ENCODE peak calls at places on chromosomes 1 and 21, in seven cellular contexts. One of them, this sample, is unnamed. For H3K4me1, the result is how much of the 10 kb centered on the place peaks cover.

GRCh38 chr1:213925783-213926182 is 62.0 kb upstream of the PROX1 start:
- DNase-seq in IMR-90: no peak
- DNase-seq in left ventricle myocardium inferior: no peak
- DNase-seq in colonic mucosa: no peak
- DNase-seq in fibroblast of lung: no peak
- DNase-seq in pancreas: no peak
- DNase-seq in neuronal stem cell: no peak
- DNase-seq in this sample: no peak

GRCh38 chr1:241605146-241605805 is 34.9 kb downstream of the CHML start:
- DNase-seq in IMR-90: no peak
- DNase-seq in fibroblast of lung: no peak
- DNase-seq in left ventricle myocardium inferior: no peak
- DNase-seq in colonic mucosa: no peak
- DNase-seq in pancreas: no peak
- DNase-seq in neuronal stem cell: no peak
- DNase-seq in this sample: no peak

GRCh38 chr21:30463713-30464112 is 16.5 kb downstream of the KRTAP19-1 start:
- DNase-seq in IMR-90: no peak
- DNase-seq in fibroblast of lung: no peak
- DNase-seq in pancreas: no peak
- DNase-seq in left ventricle myocardium inferior: no peak
- DNase-seq in neuronal stem cell: no peak
- DNase-seq in colonic mucosa: no peak
- DNase-seq in this sample: peak

GRCh38 chr1:95197616-95198252 is 36.3 kb upstream of the RWDD3 start:
- DNase-seq in fibroblast of lung: peak
- DNase-seq in colonic mucosa: no peak
- DNase-seq in pancreas: no peak
- DNase-seq in left ventricle myocardium inferior: no peak
- DNase-seq in neuronal stem cell: no peak
- DNase-seq in IMR-90: peak
- DNase-seq in this sample: no peak

GRCh38 chr21:14673649-14674048 is 127.5 kb upstream of the SAMSN1 start:
- DNase-seq in pancreas: no peak
- DNase-seq in colonic mucosa: no peak
- DNase-seq in IMR-90: no peak
- DNase-seq in fibroblast of lung: no peak
- DNase-seq in neuronal stem cell: no peak
- DNase-seq in left ventricle myocardium inferior: no peak
- DNase-seq in this sample: no peak

GRCh38 chr1:237059244-237059643 is 17.3 kb downstream of the RYR2 start:
- DNase-seq in colonic mucosa: no peak
- DNase-seq in neuronal stem cell: no peak
- DNase-seq in left ventricle myocardium inferior: no peak
- DNase-seq in IMR-90: no peak
- DNase-seq in pancreas: no peak
- DNase-seq in fibroblast of lung: no peak
- DNase-seq in this sample: no peak

GRCh38 chr1:8398677-8399076 is 80.8 kb downstream of the SLC45A1 start:
- DNase-seq in fibroblast of lung: no peak
- DNase-seq in colonic mucosa: no peak
- DNase-seq in left ventricle myocardium inferior: no peak
- DNase-seq in neuronal stem cell: no peak
- DNase-seq in pancreas: no peak
- DNase-seq in IMR-90: no peak
- DNase-seq in this sample: no peak

GRCh38 chr21:45432575-45433255 is 27.8 kb downstream of the COL18A1 start:
- DNase-seq in left ventricle myocardium inferior: no peak
- DNase-seq in IMR-90: peak
- DNase-seq in pancreas: no peak
- DNase-seq in colonic mucosa: no peak
- DNase-seq in neuronal stem cell: no peak
- DNase-seq in fibroblast of lung: peak
- DNase-seq in this sample: peak

GRCh38 chr1:225651872-225652725 is 824 bp downstream of the ENAH start:
- DNase-seq in neuronal stem cell: peak
- DNase-seq in left ventricle myocardium inferior: peak
- DNase-seq in IMR-90: no peak
- DNase-seq in pancreas: peak
- DNase-seq in colonic mucosa: peak
- DNase-seq in fibroblast of lung: peak
- DNase-seq in this sample: peak

GRCh38 chr1:56446531-56447098 is 132.7 kb downstream of the PLPP3 start:
- DNase-seq in pancreas: no peak
- DNase-seq in left ventricle myocardium inferior: peak
- DNase-seq in IMR-90: peak
- DNase-seq in colonic mucosa: peak
- DNase-seq in neuronal stem cell: no peak
- DNase-seq in fibroblast of lung: peak
- DNase-seq in this sample: peak

GRCh38 chr1:181397841-181398240 is 85.5 kb upstream of the CACNA1E start:
- DNase-seq in pancreas: no peak
- DNase-seq in left ventricle myocardium inferior: no peak
- DNase-seq in fibroblast of lung: no peak
- DNase-seq in IMR-90: no peak
- DNase-seq in neuronal stem cell: no peak
- DNase-seq in colonic mucosa: no peak
- DNase-seq in this sample: no peak
- H3K4me1 ChIP-seq in pancreas: under half
- H3K4me1 ChIP-seq in left ventricle myocardium inferior: under half
- H3K4me1 ChIP-seq in fibroblast of lung: under half
- H3K4me1 ChIP-seq in IMR-90: under half
- H3K4me1 ChIP-seq in neuronal stem cell: under half
- H3K4me1 ChIP-seq in colonic mucosa: under half
- H3K4me1 ChIP-seq in this sample: under half

GRCh38 chr1:234970371-234970730 is 158.3 kb downstream of the TOMM20 start:
- DNase-seq in fibroblast of lung: peak
- DNase-seq in pancreas: no peak
- DNase-seq in IMR-90: peak
- DNase-seq in colonic mucosa: no peak
- DNase-seq in neuronal stem cell: no peak
- DNase-seq in left ventricle myocardium inferior: no peak
- DNase-seq in this sample: no peak

GRCh38 chr1:234970731-234971476 is 157.7 kb downstream of the TOMM20 start:
- DNase-seq in neuronal stem cell: no peak
- DNase-seq in left ventricle myocardium inferior: peak
- DNase-seq in IMR-90: peak
- DNase-seq in pancreas: no peak
- DNase-seq in fibroblast of lung: peak
- DNase-seq in colonic mucosa: peak
- DNase-seq in this sample: peak

GRCh38 chr1:234973426-234974250 is 155.0 kb downstream of the TOMM20 start:
- DNase-seq in colonic mucosa: no peak
- DNase-seq in fibroblast of lung: no peak
- DNase-seq in neuronal stem cell: no peak
- DNase-seq in left ventricle myocardium inferior: no peak
- DNase-seq in pancreas: no peak
- DNase-seq in IMR-90: no peak
- DNase-seq in this sample: no peak

GRCh38 chr1:234972411-234973191 is 156.0 kb downstream of the TOMM20 start:
- DNase-seq in IMR-90: no peak
- DNase-seq in colonic mucosa: peak
- DNase-seq in pancreas: no peak
- DNase-seq in neuronal stem cell: no peak
- DNase-seq in left ventricle myocardium inferior: no peak
- DNase-seq in fibroblast of lung: no peak
- DNase-seq in this sample: no peak

DNA sequence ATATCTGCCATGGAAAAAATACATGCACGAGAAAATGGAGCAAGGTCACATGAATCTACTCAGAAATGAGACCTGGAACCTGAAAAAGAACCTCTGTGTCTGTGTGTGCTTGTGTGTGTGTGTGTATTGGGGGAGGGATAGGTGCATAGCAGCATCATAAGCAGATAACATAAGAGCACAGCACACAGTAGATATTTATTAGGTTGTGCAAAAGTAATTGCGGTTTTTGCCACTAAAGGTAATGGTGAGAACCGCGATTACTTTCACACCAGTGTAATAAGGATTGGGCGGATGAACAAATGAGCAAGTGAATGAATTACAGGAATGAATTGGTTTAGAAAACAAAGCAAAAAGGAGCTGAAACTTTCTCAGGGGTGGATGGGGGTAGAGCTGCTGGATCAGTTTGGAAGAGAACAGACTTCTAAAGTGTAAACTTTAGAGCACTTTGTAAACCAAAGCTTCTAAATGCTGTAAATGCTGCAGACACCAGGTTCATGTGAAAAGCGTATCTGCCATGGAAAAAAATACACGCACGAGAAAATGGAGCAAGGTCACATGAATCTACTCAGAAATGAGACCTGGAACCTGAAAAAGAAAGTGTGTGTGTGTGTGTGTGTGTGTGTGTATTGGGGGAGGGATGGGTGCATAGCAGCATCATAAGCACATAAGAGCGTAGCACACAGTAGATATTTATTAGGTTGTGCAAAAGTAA is 156.9 kb downstream of the TOMM20 start:
- DNase-seq in colonic mucosa: peak
- DNase-seq in neuronal stem cell: no peak
- DNase-seq in pancreas: no peak
- DNase-seq in fibroblast of lung: no peak
- DNase-seq in IMR-90: no peak
- DNase-seq in left ventricle myocardium inferior: no peak
- DNase-seq in this sample: no peak
- H3K4me1 ChIP-seq in colonic mucosa: under half
- H3K4me1 ChIP-seq in neuronal stem cell: under half
- H3K4me1 ChIP-seq in pancreas: under half
- H3K4me1 ChIP-seq in fibroblast of lung: under half
- H3K4me1 ChIP-seq in IMR-90: under half
- H3K4me1 ChIP-seq in left ventricle myocardium inferior: under half
- H3K4me1 ChIP-seq in this sample: under half

GRCh38 chr1:200636681-200637080 is 16.1 kb upstream of the KIF14 start:
- DNase-seq in colonic mucosa: no peak
- DNase-seq in left ventricle myocardium inferior: no peak
- DNase-seq in IMR-90: no peak
- DNase-seq in pancreas: no peak
- DNase-seq in fibroblast of lung: no peak
- DNase-seq in neuronal stem cell: no peak
- DNase-seq in this sample: no peak
- H3K4me1 ChIP-seq in colonic mucosa: under half
- H3K4me1 ChIP-seq in left ventricle myocardium inferior: under half
- H3K4me1 ChIP-seq in IMR-90: under half
- H3K4me1 ChIP-seq in pancreas: under half
- H3K4me1 ChIP-seq in fibroblast of lung: under half
- H3K4me1 ChIP-seq in neuronal stem cell: under half
- H3K4me1 ChIP-seq in this sample: under half

DNA sequence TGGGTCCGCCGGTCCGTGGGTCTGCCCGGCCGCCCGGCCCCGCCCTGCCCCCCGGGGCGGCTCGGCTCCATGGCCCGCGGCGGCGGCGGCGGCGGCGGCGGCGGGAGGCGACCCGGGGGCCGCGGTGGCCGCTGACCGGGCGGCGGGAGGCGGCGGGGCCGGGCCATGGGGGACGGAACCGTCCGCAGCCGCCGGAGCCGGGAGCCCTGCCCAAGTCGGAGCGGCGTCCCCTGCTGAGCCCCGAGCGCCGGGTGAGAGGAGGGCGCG is 184 bp downstream of the B4GALT2 start:
- DNase-seq in left ventricle myocardium inferior: no peak
- DNase-seq in neuronal stem cell: no peak
- DNase-seq in colonic mucosa: no peak
- DNase-seq in IMR-90: no peak
- DNase-seq in fibroblast of lung: no peak
- DNase-seq in pancreas: no peak
- DNase-seq in this sample: no peak
- H3K4me1 ChIP-seq in left ventricle myocardium inferior: half or more
- H3K4me1 ChIP-seq in neuronal stem cell: under half
- H3K4me1 ChIP-seq in colonic mucosa: under half
- H3K4me1 ChIP-seq in IMR-90: under half
- H3K4me1 ChIP-seq in fibroblast of lung: under half
- H3K4me1 ChIP-seq in pancreas: under half
- H3K4me1 ChIP-seq in this sample: under half

GRCh38 chr1:234599617-234600417 is 10.2 kb downstream of the IRF2BP2 start:
- DNase-seq in IMR-90: peak
- DNase-seq in pancreas: peak
- DNase-seq in colonic mucosa: peak
- DNase-seq in neuronal stem cell: peak
- DNase-seq in fibroblast of lung: peak
- DNase-seq in left ventricle myocardium inferior: peak
- DNase-seq in this sample: peak
- H3K4me1 ChIP-seq in IMR-90: under half
- H3K4me1 ChIP-seq in pancreas: under half
- H3K4me1 ChIP-seq in colonic mucosa: under half
- H3K4me1 ChIP-seq in neuronal stem cell: under half
- H3K4me1 ChIP-seq in fibroblast of lung: under half
- H3K4me1 ChIP-seq in left ventricle myocardium inferior: half or more
- H3K4me1 ChIP-seq in this sample: under half

GRCh38 chr1:167145965-167146364 is 52.1 kb downstream of the STYXL2 start:
- DNase-seq in pancreas: no peak
- DNase-seq in fibroblast of lung: no peak
- DNase-seq in left ventricle myocardium inferior: no peak
- DNase-seq in IMR-90: no peak
- DNase-seq in neuronal stem cell: no peak
- DNase-seq in colonic mucosa: no peak
- DNase-seq in this sample: no peak
- H3K4me1 ChIP-seq in pancreas: under half
- H3K4me1 ChIP-seq in fibroblast of lung: under half
- H3K4me1 ChIP-seq in left ventricle myocardium inferior: under half
- H3K4me1 ChIP-seq in IMR-90: under half
- H3K4me1 ChIP-seq in neuronal stem cell: under half
- H3K4me1 ChIP-seq in colonic mucosa: under half
- H3K4me1 ChIP-seq in this sample: under half

GRCh38 chr1:66352783-66353182 is 181.2 kb upstream of the SGIP1 start:
- DNase-seq in neuronal stem cell: no peak
- DNase-seq in IMR-90: no peak
- DNase-seq in pancreas: no peak
- DNase-seq in colonic mucosa: no peak
- DNase-seq in left ventricle myocardium inferior: no peak
- DNase-seq in fibroblast of lung: no peak
- DNase-seq in this sample: no peak

GRCh38 chr1:66356605-66357004 is 177.3 kb upstream of the SGIP1 start:
- DNase-seq in IMR-90: no peak
- DNase-seq in fibroblast of lung: no peak
- DNase-seq in pancreas: no peak
- DNase-seq in neuronal stem cell: no peak
- DNase-seq in left ventricle myocardium inferior: no peak
- DNase-seq in colonic mucosa: no peak
- DNase-seq in this sample: no peak

GRCh38 chr1:66355756-66356155 is 178.2 kb upstream of the SGIP1 start:
- DNase-seq in IMR-90: no peak
- DNase-seq in pancreas: no peak
- DNase-seq in colonic mucosa: no peak
- DNase-seq in left ventricle myocardium inferior: no peak
- DNase-seq in fibroblast of lung: no peak
- DNase-seq in neuronal stem cell: no peak
- DNase-seq in this sample: no peak

GRCh38 chr1:66353207-66353606 is 180.7 kb upstream of the SGIP1 start:
- DNase-seq in fibroblast of lung: no peak
- DNase-seq in IMR-90: no peak
- DNase-seq in colonic mucosa: no peak
- DNase-seq in left ventricle myocardium inferior: no peak
- DNase-seq in pancreas: no peak
- DNase-seq in neuronal stem cell: peak
- DNase-seq in this sample: no peak

GRCh38 chr1:66354311-66354922 is 179.5 kb upstream of the SGIP1 start:
- DNase-seq in fibroblast of lung: peak
- DNase-seq in left ventricle myocardium inferior: no peak
- DNase-seq in IMR-90: peak
- DNase-seq in colonic mucosa: no peak
- DNase-seq in neuronal stem cell: no peak
- DNase-seq in pancreas: no peak
- DNase-seq in this sample: no peak
- H3K4me1 ChIP-seq in fibroblast of lung: under half
- H3K4me1 ChIP-seq in left ventricle myocardium inferior: half or more
- H3K4me1 ChIP-seq in IMR-90: under half
- H3K4me1 ChIP-seq in colonic mucosa: under half
- H3K4me1 ChIP-seq in neuronal stem cell: under half
- H3K4me1 ChIP-seq in pancreas: under half
- H3K4me1 ChIP-seq in this sample: under half

This sample was measured in testis.